ENCODE peak calls at places on chromosomes 11 and 22, in four cellular contexts. X, B, W and H are unnamed samples.

GRCh38 chr22:33034753-33035152 is 23.4 kb downstream of the SYN3 start:
- DNase-seq in B (no peak), W (no peak), X (no peak), H (no peak)

GRCh38 chr11:72758304-72758689 is 6.1 kb upstream of the ARAP1 start:
- DNase-seq in W (no peak), X (no peak), B (no peak), H (no peak)

GRCh38 chr22:44787832-44788231 is 35.5 kb downstream of the ARHGAP8 start:
- DNase-seq in X (no peak), W (no peak), B (no peak), H (no peak)

GRCh38 chr11:132111781-132112380 is 741.5 kb downstream of the NTM start:
- DNase-seq in X (peak), W (no peak), B (no peak), H (peak)

GRCh38 chr11:94658888-94659287 is 91.7 kb downstream of the PIWIL4 start:
- DNase-seq in X (no peak), W (no peak), B (no peak), H (no peak)

GRCh38 chr11:111707039-111707690 is 59.0 kb downstream of the PPP2R1B start:
- DNase-seq in W (no peak), X (no peak), B (no peak), H (no peak)

GRCh38 chr22:41976070-41976901 is 7.0 kb downstream of the SEPTIN3 start:
- DNase-seq in X (no peak), B (peak), W (peak), H (no peak)

GRCh38 chr11:64013141-64013896 is 22.4 kb upstream of the FLRT1 start:
- DNase-seq in X (no peak), W (no peak), B (no peak), H (no peak)

GRCh38 chr22:39351689-39352214 is 2.0 kb downstream of the SYNGR1 start:
- DNase-seq in W (no peak), B (no peak), X (peak), H (no peak)

GRCh38 chr11:75301131-75301530 is 50.3 kb downstream of the ARRB1 start:
- DNase-seq in X (no peak), W (no peak), B (no peak), H (no peak)

GRCh38 chr11:67437082-67437821 is at the start of gene PTPRCAP:
- DNase-seq in B (no peak), X (no peak), W (no peak), H (no peak)

GRCh38 chr11:16347928-16348685 is 8.2 kb downstream of the SOX6 start:
- DNase-seq in B (no peak), W (no peak), X (peak), H (no peak)

GRCh38 chr11:12110714-12111481 is 508 bp downstream of the MICAL2 start:
- DNase-seq in X (peak), B (peak), W (peak), H (peak)

GRCh38 chr22:46401370-46401769 is 65.9 kb downstream of the TRMU start:
- DNase-seq in B (no peak), X (no peak), W (no peak), H (no peak)

GRCh38 chr22:41766476-41766875 is 34.0 kb upstream of the CCDC134 start:
- DNase-seq in X (no peak), W (no peak), B (no peak), H (peak)

GRCh38 chr11:9150501-9150900 is 59.1 kb upstream of the SCUBE2 start:
- DNase-seq in W (no peak), X (peak), B (no peak), H (peak)

GRCh38 chr22:37492428-37493344 is 6.5 kb upstream of the MFNG start:
- DNase-seq in B (no peak), W (peak), X (peak), H (peak)

GRCh38 chr11:23310276-23310675 is 450.0 kb upstream of the CCDC179 start:
- DNase-seq in W (no peak), X (no peak), B (no peak), H (no peak)

GRCh38 chr11:78749243-78749730 is 174.6 kb upstream of the NARS2 start:
- DNase-seq in X (no peak), B (no peak), W (no peak), H (no peak)

GRCh38 chr11:120136356-120136755 is 1.6 kb downstream of the TRIM29 start:
- DNase-seq in W (no peak), B (no peak), X (no peak), H (no peak)

GRCh38 chr22:20131593-20131855 is at the start of gene ZDHHC8:
- DNase-seq in W (no peak), B (peak), X (no peak), H (no peak)

GRCh38 chr11:126061707-126062678 is 673 bp downstream of the CDON start:
- DNase-seq in W (peak), B (no peak), X (peak), H (peak)